ENCODE peak calls at places on chromosomes 6 and 20, in seven cellular contexts. T, L, A, X, U, J and E are unnamed samples.

GRCh38 chr6:33452496-33452895 is 1.9 kb upstream of the ZBTB9 start:
- DNase-seq in T (no peak), L (no peak), A (no peak), X (no peak), U (no peak), J (no peak), E (no peak)

GRCh38 chr6:36911946-36912555 is 26.3 kb downstream of the C6orf89 start:
- DNase-seq in T (no peak), L (no peak), A (no peak), X (no peak), U (no peak), J (no peak), E (peak; percentile 16)

GRCh38 chr6:82363368-82364086 is at the start of gene TPBG:
- DNase-seq in T (no peak), L (peak; percentile 72), A (peak; percentile 79), X (peak; percentile 46), U (peak; percentile 85), J (peak; percentile 73), E (no peak)

GRCh38 chr6:149028767-149029405 is 282.1 kb downstream of the UST start:
- DNase-seq in T (peak; percentile 46), L (peak; percentile 85), A (peak; percentile 60), X (peak; percentile 81), U (no peak), J (no peak), E (peak; percentile 47)

GRCh38 chr20:46304361-46304760 is 3.9 kb downstream of the CDH22 start:
- DNase-seq in T (no peak), L (no peak), A (no peak), X (no peak), U (no peak), J (no peak), E (no peak)

GRCh38 chr6:81790034-81790433 is 37.6 kb upstream of the TENT5A start:
- DNase-seq in T (no peak), L (no peak), A (peak; percentile 26), X (no peak), U (no peak), J (no peak), E (no peak)

GRCh38 chr20:21183722-21184121 is 57.8 kb downstream of the KIZ start:
- DNase-seq in T (no peak), L (peak; percentile 71), A (no peak), X (no peak), U (no peak), J (no peak), E (no peak)

GRCh38 chr6:27091661-27092315 is 155.7 kb upstream of the PRSS16 start:
- DNase-seq in T (no peak), L (peak; percentile 88), A (peak; percentile 69), X (peak; percentile 83), U (no peak), J (no peak), E (peak; percentile 58)

GRCh38 chr20:32333988-32334885 is 23.9 kb upstream of the ASXL1 start:
- DNase-seq in T (peak; percentile 27), L (no peak), A (no peak), X (no peak), U (peak; percentile 83), J (peak; percentile 87), E (no peak)

GRCh38 chr6:1771324-1771723 is 161.6 kb downstream of the FOXC1 start:
- DNase-seq in T (no peak), L (peak; percentile 47), A (no peak), X (no peak), U (no peak), J (no peak), E (peak; percentile 23)

GRCh38 chr6:30615958-30616810 is 859 bp downstream of the PPP1R10 start:
- DNase-seq in T (peak; percentile 31), L (peak; percentile 37), A (no peak), X (peak; percentile 47), U (peak; percentile 37), J (no peak), E (no peak)

GRCh38 chr6:41439524-41440418 is 104.4 kb downstream of the NCR2 start:
- DNase-seq in T (no peak), L (no peak), A (no peak), X (no peak), U (no peak), J (no peak), E (no peak)

GRCh38 chr20:46132705-46133120 is 14.6 kb downstream of the CD40 start:
- DNase-seq in T (peak; percentile 45), L (peak; percentile 60), A (peak; percentile 88), X (peak; percentile 78), U (peak; percentile 92), J (peak; percentile 91), E (peak; percentile 68)